ENCODE peak calls at places on chromosomes 4 and X, in eight cellular contexts. Q is aorta, X is cardiac muscle cell, O is BJ, H is breast epithelium, Y is esophagus muscularis mucosa, I is fibroblast of lung, C is tibial artery. F is an unnamed sample. For H3K27me3, the result is how much of the 10 kb centered on the place peaks cover.

GRCh38 chr4:106875340-106875739 is 160.8 kb downstream of the DKK2 start:
- DNase-seq in Q (no peak), X (no peak), O (no peak), H (no peak), Y (no peak), I (no peak), C (no peak), F (no peak)

GRCh38 chrX:72387247-72387646 is 81.5 kb upstream of the CITED1 start:
- DNase-seq in Q (no peak), X (no peak), O (no peak), H (no peak), Y (no peak), I (no peak), C (no peak), F (no peak)

GRCh38 chr4:149765630-149766029 is 50.0 kb downstream of the IQCM start:
- DNase-seq in Q (no peak), X (peak), O (peak), H (no peak), Y (no peak), I (peak), C (no peak), F (peak)

GRCh38 chr4:20922962-20923361 is 222.7 kb downstream of the PACRGL start:
- DNase-seq in Q (no peak), X (no peak), O (no peak), H (no peak), Y (no peak), I (no peak), C (no peak), F (no peak)

GRCh38 chrX:4379071-4379470 is 665.6 kb upstream of the PRKX start:
- DNase-seq in Q (no peak), X (no peak), O (no peak), H (no peak), Y (no peak), I (no peak), C (no peak), F (no peak)

GRCh38 chrX:69149466-69150293 is 15.6 kb downstream of the PJA1 start:
- DNase-seq in Q (no peak), X (no peak), O (no peak), H (no peak), Y (peak), I (no peak), C (no peak), F (no peak)

GRCh38 chrX:150570512-150570911 is 2.1 kb downstream of the MTM1 start:
- DNase-seq in Q (no peak), X (peak), O (no peak), H (no peak), Y (no peak), I (no peak), C (no peak), F (no peak)

GRCh38 chr4:83212041-83212851 is 72.4 kb downstream of the COQ2 start:
- DNase-seq in Q (no peak), X (no peak), O (no peak), H (no peak), Y (no peak), I (no peak), C (no peak), F (no peak)

GRCh38 chrX:261167-261857 is 19.9 kb upstream of the PLCXD1 start:
- DNase-seq in Q (peak), X (peak), O (no peak), H (no peak), Y (no peak), I (peak), C (no peak), F (no peak)

GRCh38 chrX:9144643-9145290 is 110.8 kb upstream of the FAM9B start:
- DNase-seq in Q (no peak), X (peak), O (peak), H (no peak), Y (no peak), I (no peak), C (no peak), F (no peak)

GRCh38 chr4:69760455-69760854 is at the start of gene SULT1B1:
- DNase-seq in Q (no peak), X (peak), O (no peak), H (no peak), Y (no peak), I (peak), C (peak), F (peak)

GRCh38 chr4:174674305-174674840 is 152.1 kb upstream of the HPGD start:
- DNase-seq in Q (no peak), X (peak), O (no peak), H (no peak), Y (no peak), I (peak), C (no peak), F (no peak)

GRCh38 chrX:50971390-50971789 is 60.9 kb downstream of the BMP15 start:
- DNase-seq in Q (no peak), X (peak), O (no peak), H (no peak), Y (no peak), I (peak), C (no peak), F (peak)

GRCh38 chr4:121375262-121375661 is 5.6 kb downstream of the QRFPR start:
- DNase-seq in Q (no peak), X (peak), O (no peak), H (no peak), Y (no peak), I (peak), C (no peak), F (no peak)

GRCh38 chr4:164748375-164748774 is 5.6 kb upstream of the SMIM31 start:
- DNase-seq in Q (no peak), X (peak), O (no peak), H (no peak), Y (no peak), I (peak), C (no peak), F (no peak)

GRCh38 chr4:55609393-55609821 is 17.4 kb upstream of the PDCL2 start:
- DNase-seq in Q (no peak), X (peak), O (no peak), H (no peak), Y (no peak), I (peak), C (no peak), F (peak)

GRCh38 chr4:72390409-72390808 is 178.6 kb downstream of the ADAMTS3 start:
- DNase-seq in Q (no peak), X (peak), O (no peak), H (no peak), Y (no peak), I (peak), C (no peak), F (no peak)

GRCh38 chr4:109548655-109549054 is 11.4 kb upstream of the MCUB start:
- DNase-seq in Q (no peak), X (peak), O (no peak), H (no peak), Y (no peak), I (peak), C (peak), F (peak)

GRCh38 chrX:47218920-47219815 is 687 bp downstream of the CDK16 start:
- DNase-seq in Q (peak), X (peak), O (no peak), H (no peak), Y (no peak), I (no peak), C (peak), F (peak)

GRCh38 chr4:123649644-123650356 is 253.2 kb downstream of the SPRY1 start:
- DNase-seq in Q (no peak), X (peak), O (peak), H (no peak), Y (no peak), I (peak), C (no peak), F (peak)

GRCh38 chr4:141563721-141564120 is 72.7 kb upstream of the IL15 start:
- DNase-seq in Q (no peak), X (no peak), O (no peak), H (no peak), Y (no peak), I (no peak), C (no peak), F (no peak)

GRCh38 chr4:186240452-186240847 is 13.1 kb downstream of the KLKB1 start:
- DNase-seq in Q (no peak), X (no peak), O (no peak), H (no peak), Y (no peak), I (no peak), C (no peak), F (no peak)

GRCh38 chr4:89134775-89135319 is 23.5 kb downstream of the TIGD2 start:
- DNase-seq in Q (no peak), X (peak), O (peak), H (no peak), Y (no peak), I (peak), C (no peak), F (no peak)

GRCh38 chr4:26863512-26863911 is 2.9 kb downstream of the STIM2 start:
- DNase-seq in Q (no peak), X (no peak), O (no peak), H (no peak), Y (no peak), I (no peak), C (no peak), F (no peak)

GRCh38 chr4:108141213-108142045 is 27.3 kb downstream of the LEF1 start:
- DNase-seq in Q (no peak), X (no peak), O (no peak), H (no peak), Y (no peak), I (peak), C (no peak), F (no peak)

GRCh38 chrX:47706575-47706974 is 47.6 kb upstream of the UXT start:
- DNase-seq in Q (no peak), X (peak), O (no peak), H (no peak), Y (no peak), I (peak), C (no peak), F (no peak)

GRCh38 chr4:105620640-105621323 is 68.4 kb downstream of the ARHGEF38 start:
- DNase-seq in Q (no peak), X (peak), O (no peak), H (no peak), Y (no peak), I (peak), C (no peak), F (peak)

GRCh38 chrX:68830486-68831404 is 1.9 kb downstream of the EFNB1 start:
- DNase-seq in Q (peak), X (no peak), O (no peak), H (no peak), Y (no peak), I (no peak), C (no peak), F (no peak)

GRCh38 chrX:150692296-150692695 is 900 bp upstream of the MTMR1 start:
- DNase-seq in Q (no peak), X (no peak), O (no peak), H (no peak), Y (no peak), I (no peak), C (no peak), F (no peak)

GRCh38 chr4:47686294-47686872 is 151.5 kb downstream of the CORIN start:
- DNase-seq in Q (no peak), X (peak), O (no peak), H (peak), Y (no peak), I (peak), C (peak), F (peak)

GRCh38 chr4:38782452-38783108 is at the start of gene TLR10:
- DNase-seq in Q (no peak), X (peak), O (no peak), H (no peak), Y (no peak), I (peak), C (no peak), F (no peak)

GRCh38 chrX:131548994-131549393 is 5.1 kb downstream of the OR13H1 start:
- DNase-seq in Q (no peak), X (no peak), O (no peak), H (no peak), Y (no peak), I (no peak), C (no peak), F (no peak)

GRCh38 chrX:131543774-131544173 is at the start of gene OR13H1:
- DNase-seq in Q (no peak), X (no peak), O (no peak), H (no peak), Y (no peak), I (no peak), C (no peak), F (no peak)

GRCh38 chrX:131544218-131544617 is 344 bp downstream of the OR13H1 start:
- DNase-seq in Q (no peak), X (no peak), O (no peak), H (no peak), Y (no peak), I (no peak), C (no peak), F (no peak)
- H3K4me3 ChIP-seq in Q (no peak), X (no peak), O (no peak), H (no peak), Y (no peak), I (no peak), C (no peak), F (no peak)

DNA sequence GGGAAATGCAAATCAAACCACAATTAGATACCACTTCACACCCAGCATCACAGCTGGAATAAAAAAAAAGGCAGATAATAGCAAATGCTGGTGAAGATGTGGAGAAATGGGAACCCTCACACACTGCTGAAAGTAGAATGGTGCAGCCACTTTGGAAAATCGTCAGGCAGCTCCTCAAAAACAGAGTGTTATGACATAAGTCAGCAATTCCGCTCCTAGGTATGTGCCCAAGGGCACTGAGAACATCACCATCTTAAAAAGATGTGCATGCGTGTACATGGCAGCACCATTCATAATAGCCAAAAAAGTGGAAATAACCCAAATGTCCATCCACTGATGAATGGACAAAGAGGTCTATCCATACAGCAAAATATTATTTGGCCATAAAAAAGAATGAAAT is 28.0 kb downstream of the HMX1 start:
- DNase-seq in Q (no peak), X (no peak), O (no peak), H (no peak), Y (no peak), I (no peak), C (no peak), F (no peak)
- H3K27me3 ChIP-seq in Q (under half), X (under half), O (under half), H (under half), Y (under half), I (under half), C (under half), F (under half)

GRCh38 chrX:40106677-40107290 is 9.0 kb upstream of the BCOR start:
- DNase-seq in Q (no peak), X (no peak), O (no peak), H (no peak), Y (no peak), I (no peak), C (no peak), F (no peak)

GRCh38 chrX:40109288-40110008 is 11.7 kb upstream of the BCOR start:
- DNase-seq in Q (peak), X (peak), O (no peak), H (no peak), Y (no peak), I (peak), C (no peak), F (peak)

GRCh38 chrX:40107291-40108083 is 9.7 kb upstream of the BCOR start:
- DNase-seq in Q (peak), X (peak), O (no peak), H (no peak), Y (no peak), I (no peak), C (no peak), F (peak)

GRCh38 chrX:40108959-40109287 is 11.2 kb upstream of the BCOR start:
- DNase-seq in Q (peak), X (peak), O (no peak), H (peak), Y (no peak), I (peak), C (no peak), F (peak)

DNA sequence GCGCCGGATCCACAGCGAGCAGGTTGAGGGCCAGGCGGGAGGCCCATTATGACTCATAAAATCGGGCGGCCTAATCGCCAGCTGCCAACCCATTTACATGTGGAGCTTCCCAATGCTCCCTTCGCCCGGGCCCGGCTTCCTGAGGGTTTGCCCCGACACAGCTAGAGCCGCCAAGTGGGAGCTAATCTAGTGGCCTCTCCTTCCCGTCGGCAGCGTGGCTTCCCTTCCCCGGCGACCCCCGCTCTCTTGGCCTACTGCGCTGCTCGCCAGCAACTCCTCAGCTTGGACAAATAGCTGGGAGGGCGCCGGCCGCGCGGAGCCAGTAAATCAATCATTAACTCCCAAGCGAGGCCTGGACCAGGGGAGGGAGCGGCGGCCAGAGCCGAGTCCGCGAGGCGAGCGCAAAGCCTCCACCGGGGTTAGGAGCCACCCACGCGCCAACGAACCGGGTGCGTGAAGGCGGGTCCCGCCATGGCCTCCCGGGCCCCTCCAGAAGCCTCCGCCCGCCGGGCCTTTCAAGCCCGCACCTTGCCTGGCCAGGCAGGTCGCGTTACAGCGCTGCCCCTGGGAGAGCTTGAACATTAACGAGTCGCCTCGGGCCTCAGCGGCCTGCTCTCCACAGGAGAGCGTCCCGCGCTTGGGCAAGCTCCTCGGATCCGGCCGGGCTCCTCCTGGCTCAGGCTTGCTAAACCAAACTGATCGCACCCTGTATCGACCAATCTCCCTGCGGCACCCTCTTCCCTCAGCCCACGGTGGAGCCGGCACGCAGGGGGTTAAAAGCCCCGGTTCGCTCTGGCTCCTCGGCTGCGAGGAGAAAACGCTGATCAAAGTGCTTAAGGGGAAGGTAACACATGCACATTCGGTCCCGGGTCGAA is 10.6 kb upstream of the BCOR start:
- DNase-seq in Q (peak), X (peak), O (no peak), H (no peak), Y (no peak), I (peak), C (no peak), F (peak)
- H3K4me3 ChIP-seq in Q (no peak), X (peak), O (peak), H (peak), Y (peak), I (no peak), C (peak), F (peak)

GRCh38 chr4:8647094-8647570 is 54.6 kb downstream of the CPZ start:
- DNase-seq in Q (no peak), X (no peak), O (no peak), H (no peak), Y (no peak), I (no peak), C (no peak), F (no peak)
- H3K27me3 ChIP-seq in Q (under half), X (under half), O (under half), H (under half), Y (under half), I (under half), C (under half), F (under half)

F was measured in MG63.